ENCODE peak calls at places on chromosomes 13 and 19, in five cellular contexts. R is hepatocyte, V is brain microvascular endothelial cell, A is ovary, X is PC-3. H is an unnamed sample.

GRCh38 chr19:38850976-38851621 is 1.3 kb upstream of the HNRNPL start:
- DNase-seq in A (peak; percentile 70), R (peak; percentile 41), X (no peak), V (no peak), H (no peak)

GRCh38 chr19:4492337-4493103 is 20.4 kb downstream of the HDGFL2 start:
- DNase-seq in X (no peak), R (no peak), A (no peak), V (no peak), H (no peak)

GRCh38 chr19:780935-781334 is 16.3 kb upstream of the PTBP1 start:
- DNase-seq in A (no peak), R (peak; percentile 12), X (no peak), V (no peak), H (no peak)

GRCh38 chr13:59111711-59112110 is 1052.0 kb downstream of the DIAPH3 start:
- DNase-seq in A (no peak), R (no peak), X (no peak), V (peak; percentile 86), H (no peak)

GRCh38 chr13:25291691-25292090 is 4.4 kb upstream of the MTMR6 start:
- DNase-seq in V (no peak), X (no peak), R (no peak), A (no peak), H (no peak)

GRCh38 chr19:55118401-55118991 is 1.1 kb upstream of the PPP1R12C start:
- DNase-seq in R (peak; percentile 55), A (peak; percentile 63), X (no peak), V (no peak), H (no peak)

GRCh38 chr19:52734340-52734892 is 428 bp downstream of the ZNF611 start:
- DNase-seq in X (no peak), R (peak; percentile 40), A (peak; percentile 49), V (peak; percentile 32), H (peak; percentile 20)

GRCh38 chr19:2711175-2711936 is 8.9 kb upstream of the GNG7 start:
- DNase-seq in R (no peak), V (peak; percentile 81), X (peak; percentile 21), A (no peak), H (no peak)

GRCh38 chr19:1000591-1001537 is 645 bp downstream of the GRIN3B start:
- DNase-seq in V (no peak), X (no peak), R (no peak), A (no peak), H (no peak)

GRCh38 chr19:53328967-53329366 is 4.6 kb upstream of the ZNF845 start:
- DNase-seq in A (peak; percentile 88), X (no peak), V (no peak), R (no peak), H (no peak)

GRCh38 chr13:109995578-109995977 is 209.2 kb upstream of the IRS2 start:
- DNase-seq in V (no peak), A (no peak), R (no peak), X (no peak), H (no peak)

GRCh38 chr13:62357887-62358645 is 942.4 kb upstream of the PCDH20 start:
- DNase-seq in A (no peak), R (peak; percentile 60), V (peak; percentile 12), X (peak; percentile 62), H (peak; percentile 19)

GRCh38 chr19:7515471-7516226 is at the start of gene ZNF358:
- DNase-seq in R (peak; percentile 92), A (peak; percentile 75), X (peak; percentile 69), V (peak; percentile 31), H (peak; percentile 63)

GRCh38 chr13:42876810-42877550 is 95.6 kb downstream of the FAM216B start:
- DNase-seq in A (no peak), R (no peak), X (peak; percentile 68), V (peak; percentile 68), H (peak; percentile 34)

GRCh38 chr19:56671613-56671994 is at the start of gene ZNF835:
- DNase-seq in A (peak; percentile 97), V (peak; percentile 40), R (no peak), X (no peak), H (no peak)

GRCh38 chr19:33396701-33397535 is 23.4 kb downstream of the CEBPG start:
- DNase-seq in V (no peak), R (no peak), X (no peak), A (no peak), H (no peak)

GRCh38 chr19:38264486-38265212 is at the start of gene SPINT2:
- DNase-seq in X (no peak), A (peak; percentile 54), R (no peak), V (no peak), H (peak; percentile 34)

GRCh38 chr19:13781547-13781946 is 7.3 kb downstream of the C19orf53 start:
- DNase-seq in R (peak; percentile 91), V (peak; percentile 72), X (peak; percentile 67), A (peak; percentile 75), H (peak; percentile 83)

GRCh38 chr19:29934257-29934656 is 7.8 kb upstream of the URI1 start:
- DNase-seq in X (no peak), A (no peak), R (no peak), V (no peak), H (no peak)

GRCh38 chr13:52845334-52845761 is 3.1 kb downstream of the PCDH8 start:
- DNase-seq in R (no peak), A (no peak), V (no peak), X (no peak), H (peak; percentile 14)

GRCh38 chr19:50173144-50173543 is 10.1 kb upstream of the IZUMO2 start:
- DNase-seq in R (peak; percentile 73), V (no peak), A (no peak), X (peak; percentile 40), H (no peak)

GRCh38 chr13:19890030-19890429 is 26.6 kb upstream of the ZMYM5 start:
- DNase-seq in V (no peak), A (no peak), R (no peak), X (no peak), H (no peak)

DNA sequence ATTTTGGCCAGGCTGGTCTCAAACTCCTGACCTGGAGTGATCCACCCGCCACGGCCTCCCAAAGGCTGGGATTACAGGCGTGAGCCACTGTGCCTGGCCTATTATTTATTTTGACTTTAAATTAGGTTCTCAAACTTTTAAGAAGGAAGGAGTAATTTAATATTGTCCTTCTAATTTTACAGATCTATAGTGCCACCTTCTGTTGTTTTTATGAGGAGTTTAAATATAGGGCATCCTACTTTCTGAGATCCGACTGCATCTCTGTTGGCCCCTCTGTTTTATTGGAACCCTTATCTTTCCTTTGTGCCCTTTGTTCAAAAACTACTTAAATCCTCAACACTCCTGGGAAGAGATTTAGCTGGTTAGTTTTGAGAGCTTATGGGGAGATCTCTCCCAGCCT is 25.4 kb upstream of the ZMYM5 start:
- DNase-seq in V (no peak), X (peak; percentile 62), R (no peak), A (no peak), H (no peak)
- TF ChIP-seq CTCF in V (no peak), X (peak; percentile 63), R (peak; percentile 33), A (no peak), H (no peak)

DNA sequence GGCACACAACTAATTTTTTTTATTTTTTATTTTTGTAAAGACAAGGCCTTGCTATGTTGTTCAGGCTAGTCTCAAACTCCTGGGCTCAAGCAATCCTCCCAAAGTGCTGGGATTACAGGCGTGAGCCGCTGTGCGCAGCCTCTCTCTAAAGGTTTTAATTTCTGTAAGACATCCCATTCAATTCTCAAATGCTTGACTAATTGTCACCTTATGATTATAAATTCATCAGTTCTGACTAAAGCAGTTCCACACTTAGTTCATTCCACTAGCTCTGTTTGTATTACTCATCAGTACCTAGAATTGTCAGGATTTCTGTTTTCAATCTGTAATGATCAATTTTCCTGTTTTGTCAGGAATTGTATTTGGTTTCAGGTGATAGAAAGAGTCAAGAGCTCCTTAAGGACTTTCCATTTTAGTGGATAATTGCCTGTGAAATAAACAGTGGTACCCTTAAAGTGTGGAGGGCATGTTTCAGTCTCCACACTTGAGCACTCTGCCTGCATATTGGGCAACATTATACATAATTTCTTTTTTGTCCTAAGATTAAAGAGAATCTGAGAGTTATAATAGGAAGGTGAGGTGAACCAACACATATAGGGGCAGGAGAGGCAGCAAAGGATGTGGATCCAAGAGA is 27.6 kb downstream of the GPALPP1 start:
- DNase-seq in V (no peak), X (no peak), A (no peak), R (no peak), H (no peak)
- H3K27ac ChIP-seq in V (no peak overlapping the region), X (no peak overlapping the region), A (no peak overlapping the region), R (no peak overlapping the region), H (no peak overlapping the region)

GRCh38 chr13:100491164-100491847 is 97.3 kb downstream of the GGACT start:
- DNase-seq in X (no peak), V (peak; percentile 42), R (no peak), A (peak; percentile 59), H (no peak)
- TF ChIP-seq CTCF in X (no peak), V (peak; percentile 42), R (peak; percentile 6), A (no peak), H (no peak)

GRCh38 chr19:48395170-48395455 is 1.6 kb downstream of the GRIN2D start:
- DNase-seq in A (no peak), V (no peak), R (no peak), X (no peak), H (no peak)
- H3K27ac ChIP-seq in A (no peak overlapping the region), V (no peak overlapping the region), R (no peak overlapping the region), X (no peak overlapping the region), H (no peak overlapping the region)

GRCh38 chr13:72204291-72204690 is 337.3 kb upstream of the DACH1 start:
- DNase-seq in A (no peak), X (peak; percentile 61), R (no peak), V (peak; percentile 20), H (peak; percentile 6)
- TF ChIP-seq CTCF in A (no peak), X (no peak), R (no peak), V (no peak), H (no peak)

DNA sequence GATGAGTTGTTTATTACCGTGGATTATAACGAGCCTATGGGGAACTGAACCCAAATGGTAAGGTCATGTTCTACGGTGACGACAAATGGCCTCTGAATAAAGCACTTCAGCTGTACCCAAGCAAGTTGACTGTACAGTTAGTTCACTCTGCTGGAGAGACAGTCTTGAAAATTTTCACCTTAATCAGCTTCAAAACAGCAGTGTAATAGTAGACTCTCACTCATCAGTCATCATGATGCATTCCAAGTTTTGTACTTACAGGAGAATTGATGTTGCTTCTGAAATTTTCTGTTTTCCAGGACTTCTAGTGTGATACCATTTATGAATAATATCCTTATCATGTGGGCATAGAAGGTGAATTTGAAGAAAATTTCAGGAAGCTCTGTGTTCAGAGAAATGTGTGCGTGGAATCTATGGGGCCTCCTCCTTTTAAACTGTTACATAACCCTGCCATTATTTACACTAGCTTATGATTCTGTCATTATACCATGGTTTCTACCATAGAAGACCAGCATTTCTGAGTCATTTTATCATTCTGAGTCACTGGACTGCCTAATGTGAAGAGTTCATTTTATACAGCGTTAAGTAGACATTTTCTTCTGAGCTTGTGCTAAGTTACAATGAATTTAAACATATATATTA is 96.9 kb downstream of the WDFY2 start:
- DNase-seq in X (peak; percentile 91), A (no peak), V (peak; percentile 57), R (peak; percentile 10), H (peak; percentile 52)
- H3K27ac ChIP-seq in X (peak overlapping the region; percentile 77), A (no peak overlapping the region), V (peak overlapping the region; percentile 61), R (peak overlapping the region; percentile 33), H (no peak overlapping the region)

GRCh38 chr13:48731957-48732569 is 78.3 kb downstream of the CYSLTR2 start:
- DNase-seq in X (peak; percentile 36), V (no peak), A (peak; percentile 49), R (peak; percentile 64), H (no peak)
- TF ChIP-seq CTCF in X (peak; percentile 79), V (peak; percentile 79), A (no peak), R (peak; percentile 65), H (no peak)

DNA sequence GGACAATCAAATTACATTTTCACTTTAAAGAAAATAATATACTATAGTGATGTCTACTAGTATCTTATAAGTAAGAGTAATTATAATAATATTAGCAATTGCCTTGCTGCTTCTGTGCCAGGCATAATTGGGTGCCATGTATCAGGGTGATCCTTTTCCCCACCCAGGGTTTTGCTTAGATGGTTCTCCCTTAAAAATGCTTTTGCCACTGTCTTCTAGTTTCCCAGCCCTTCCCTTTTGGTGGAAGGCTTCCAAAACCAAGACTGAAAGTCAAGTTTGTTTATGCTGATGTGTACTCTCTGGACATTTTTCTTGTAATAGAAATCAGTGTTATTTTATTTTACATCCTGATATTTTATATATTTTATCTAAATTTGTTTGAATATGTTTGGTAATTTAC is 77.8 kb downstream of the ITGBL1 start:
- DNase-seq in V (no peak), X (no peak), R (no peak), A (no peak), H (no peak)
- H3K27ac ChIP-seq in V (no peak overlapping the region), X (no peak overlapping the region), R (no peak overlapping the region), A (no peak overlapping the region), H (no peak overlapping the region)